ENCODE peak calls at places on chromosome 9, in six cellular contexts. R is GM12878, A is upper lobe of left lung, G is A549, L is HepG2, F is K562. J is an unnamed sample.

GRCh38 chr9:136994180-136994884 is 2.0 kb downstream of the CLIC3 start:
- ATAC-seq in R (no peak), A (no peak), G (no peak), L (no peak), F (no peak), J (no peak)

GRCh38 chr9:12808569-12808968 is 33.7 kb downstream of the LURAP1L start:
- ATAC-seq in R (no peak), A (no peak), G (no peak), L (no peak), F (no peak), J (no peak)

GRCh38 chr9:18077941-18078678 is 395.8 kb upstream of the ADAMTSL1 start:
- ATAC-seq in R (no peak), A (no peak), G (no peak), L (no peak), F (no peak), J (no peak)

GRCh38 chr9:107213080-107213479 is 70.0 kb upstream of the RAD23B start:
- ATAC-seq in R (peak; percentile 60), A (peak; percentile 35), G (peak; percentile 73), L (peak; percentile 95), F (no peak), J (no peak)

GRCh38 chr9:78014776-78015175 is 16.8 kb downstream of the GNAQ start:
- ATAC-seq in R (peak; percentile 4), A (no peak), G (no peak), L (no peak), F (peak; percentile 40), J (no peak)

GRCh38 chr9:135951889-135952663 is 9.1 kb downstream of the UBAC1 start:
- ATAC-seq in R (no peak), A (no peak), G (no peak), L (peak; percentile 78), F (peak; percentile 84), J (no peak)

GRCh38 chr9:131579789-131580211 is 34.5 kb downstream of the PRRT1B start:
- ATAC-seq in R (no peak), A (no peak), G (no peak), L (no peak), F (no peak), J (no peak)

GRCh38 chr9:73474625-73475024 is 323.0 kb downstream of the ANXA1 start:
- ATAC-seq in R (no peak), A (no peak), G (no peak), L (no peak), F (no peak), J (no peak)

GRCh38 chr9:114500583-114501292 is 4.5 kb downstream of the WHRN start:
- ATAC-seq in R (no peak), A (no peak), G (no peak), L (no peak), F (no peak), J (no peak)

GRCh38 chr9:87184956-87185642 is 237.8 kb upstream of the GAS1 start:
- ATAC-seq in R (no peak), A (no peak), G (no peak), L (no peak), F (no peak), J (no peak)

GRCh38 chr9:109086221-109086620 is 33.5 kb downstream of the TMEM245 start:
- ATAC-seq in R (peak; percentile 70), A (peak; percentile 43), G (peak; percentile 50), L (peak; percentile 32), F (no peak), J (no peak)

GRCh38 chr9:551986-552930 is 289.2 kb upstream of the DMRT1 start:
- ATAC-seq in R (no peak), A (peak; percentile 49), G (no peak), L (no peak), F (no peak), J (no peak)

GRCh38 chr9:134897584-134898170 is 17.1 kb downstream of the FCN2 start:
- ATAC-seq in R (no peak), A (no peak), G (no peak), L (no peak), F (no peak), J (no peak)

GRCh38 chr9:126587187-126588185 is 26.2 kb upstream of the LMX1B start:
- ATAC-seq in R (no peak), A (peak; percentile 58), G (no peak), L (peak; percentile 64), F (no peak), J (peak; percentile 50)

GRCh38 chr9:35771079-35771441 is 17.0 kb upstream of the MSMP start:
- ATAC-seq in R (no peak), A (no peak), G (no peak), L (no peak), F (peak; percentile 34), J (peak; percentile 81)

GRCh38 chr9:86713970-86714369 is 233.3 kb downstream of the GAS1 start:
- ATAC-seq in R (no peak), A (no peak), G (no peak), L (no peak), F (no peak), J (no peak)

GRCh38 chr9:16105576-16105975 is 552.7 kb downstream of the CCDC171 start:
- ATAC-seq in R (no peak), A (no peak), G (no peak), L (no peak), F (no peak), J (no peak)

GRCh38 chr9:16102154-16102553 is 549.3 kb downstream of the CCDC171 start:
- ATAC-seq in R (no peak), A (no peak), G (no peak), L (peak; percentile 38), F (no peak), J (no peak)

GRCh38 chr9:16100596-16101091 is 547.8 kb downstream of the CCDC171 start:
- ATAC-seq in R (no peak), A (peak; percentile 51), G (no peak), L (peak; percentile 75), F (no peak), J (peak; percentile 82)

GRCh38 chr9:16106211-16106610 is 553.4 kb downstream of the CCDC171 start:
- ATAC-seq in R (no peak), A (no peak), G (no peak), L (no peak), F (no peak), J (no peak)

GRCh38 chr9:16103613-16104012 is 550.8 kb downstream of the CCDC171 start:
- ATAC-seq in R (no peak), A (no peak), G (no peak), L (peak; percentile 82), F (no peak), J (peak; percentile 42)
- TF ChIP-seq EP300 in R (no peak), A (no peak), G (no peak), L (no peak), F (no peak), J (no peak)

DNA sequence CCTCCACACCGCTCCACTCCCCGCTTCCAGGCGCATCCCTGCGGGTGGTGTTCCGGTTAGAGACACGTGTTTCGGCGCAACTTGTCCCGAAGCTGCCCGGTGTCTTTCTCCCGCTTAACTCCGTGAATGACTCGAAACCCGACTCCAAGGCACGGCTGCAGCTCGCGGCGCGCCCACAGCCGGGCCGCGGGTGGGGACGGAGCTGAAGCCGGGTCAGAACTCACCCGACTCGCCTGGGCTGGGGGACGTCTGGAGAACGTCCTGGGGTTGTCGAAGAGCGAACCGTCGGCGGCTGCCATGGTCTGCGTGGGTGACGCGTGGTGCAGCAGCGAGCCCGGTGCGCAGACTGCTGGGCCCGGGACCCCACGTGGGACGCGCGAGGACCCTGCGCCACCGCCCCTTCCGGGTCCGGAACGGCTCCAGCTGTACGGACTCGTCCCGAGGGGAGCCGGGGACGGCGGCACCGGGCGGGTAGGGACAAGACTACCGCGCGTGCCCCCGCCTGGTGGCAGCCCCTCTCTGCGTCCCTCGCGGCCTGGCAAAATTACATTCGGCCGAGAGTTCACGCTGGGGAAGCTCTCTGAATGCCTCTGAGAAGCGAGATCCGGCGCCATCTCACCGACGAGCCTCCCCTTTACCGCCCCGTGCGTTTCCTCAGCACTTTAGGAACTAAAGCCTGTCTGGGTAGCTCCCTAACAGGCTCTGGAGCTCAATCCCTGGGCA is at the start of gene DDX31:
- ATAC-seq in R (peak; percentile 93), A (peak; percentile 96), G (peak; percentile 88), L (peak; percentile 91), F (peak; percentile 93), J (peak; percentile 95)
- TF ChIP-seq EP300 in R (no peak), A (no peak), G (no peak), L (no peak), F (no peak), J (no peak)

DNA sequence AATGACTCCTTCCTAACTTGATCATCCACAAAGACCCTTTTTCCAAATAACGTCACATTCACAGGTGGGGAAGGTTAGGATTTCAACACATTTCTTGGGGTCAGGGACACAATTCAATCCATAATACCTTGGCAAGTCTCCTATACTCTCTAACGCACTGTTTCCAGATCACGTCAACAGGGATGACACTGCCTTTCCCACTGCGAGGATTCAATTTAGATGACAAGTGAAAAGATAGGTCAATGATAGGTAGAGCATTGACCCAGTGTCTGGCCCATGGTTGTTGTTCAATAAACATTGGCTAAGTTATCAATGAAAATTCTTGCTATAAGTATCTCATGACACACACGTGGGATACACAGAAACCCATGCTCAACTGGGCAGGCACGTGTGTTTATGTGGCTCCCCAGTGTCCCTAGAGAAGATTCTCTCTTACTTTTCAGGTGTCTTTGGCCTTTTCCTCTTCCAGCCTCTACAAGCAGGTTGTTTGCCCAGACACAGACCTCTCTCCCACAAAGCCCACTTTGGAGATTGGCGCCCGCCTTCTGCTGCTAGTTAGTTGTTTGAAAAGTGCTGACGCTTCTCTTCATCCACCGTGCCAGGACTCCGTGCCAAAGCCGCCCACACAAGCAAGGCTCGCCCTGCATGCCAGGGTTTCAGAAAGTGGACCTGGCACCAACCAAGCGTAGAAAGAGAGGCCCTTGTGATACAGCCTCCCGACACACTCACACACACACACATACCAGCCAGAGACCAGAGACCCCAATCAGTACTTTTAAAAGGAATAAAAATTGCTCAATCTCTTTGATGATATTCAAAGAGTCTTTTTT is 594.5 kb downstream of the BNC2 start:
- ATAC-seq in R (no peak), A (no peak), G (no peak), L (no peak), F (no peak), J (no peak)
- TF ChIP-seq EP300 in R (no peak), A (no peak), G (no peak), L (no peak), F (no peak), J (no peak)

GRCh38 chr9:115651456-115651855 is 502.1 kb upstream of the PAPPA start:
- ATAC-seq in R (no peak), A (no peak), G (no peak), L (no peak), F (no peak), J (no peak)

GRCh38 chr9:115650768-115651167 is 502.8 kb upstream of the PAPPA start:
- ATAC-seq in R (no peak), A (no peak), G (no peak), L (no peak), F (no peak), J (no peak)

GRCh38 chr9:115643948-115644727 is 509.5 kb upstream of the PAPPA start:
- ATAC-seq in R (no peak), A (no peak), G (no peak), L (no peak), F (no peak), J (no peak)

GRCh38 chr9:115653231-115653630 is 500.4 kb upstream of the PAPPA start:
- ATAC-seq in R (no peak), A (no peak), G (no peak), L (no peak), F (no peak), J (peak; percentile 48)

DNA sequence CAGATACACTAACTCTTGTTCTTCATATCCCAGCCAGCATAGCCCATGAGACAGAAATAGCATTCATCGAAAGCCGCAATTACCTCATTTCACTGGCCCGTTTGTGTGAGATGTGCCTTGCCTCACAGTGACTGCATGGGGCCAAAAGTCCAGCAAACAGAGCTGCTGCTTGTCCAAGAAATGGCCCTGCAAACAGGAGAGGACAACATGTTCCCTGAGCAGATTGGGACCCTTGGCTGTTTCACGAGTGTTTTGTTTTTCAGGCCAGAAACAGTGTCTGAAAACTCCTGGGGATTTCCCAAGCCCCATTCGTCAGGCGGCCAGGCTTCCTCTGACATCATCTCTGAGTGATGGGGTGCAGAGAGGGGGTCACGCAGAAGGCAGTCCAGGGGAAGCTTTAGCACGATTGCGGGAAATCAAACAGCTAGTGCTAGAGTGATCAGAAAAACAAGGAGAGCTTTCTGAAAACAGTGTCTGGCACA is 503.6 kb upstream of the PAPPA start:
- ATAC-seq in R (peak; percentile 72), A (peak; percentile 80), G (no peak), L (peak; percentile 62), F (no peak), J (peak; percentile 94)
- TF ChIP-seq EP300 in R (no peak), A (peak; percentile 90), G (no peak), L (no peak), F (no peak), J (peak; percentile 35)